ENCODE peak calls at places on chromosomes 3 and 15, in five cellular contexts. Y, Z, Q, I and R are unnamed samples.

GRCh38 chr3:17489139-17489538 is 253.3 kb downstream of the TBC1D5 start:
- DNase-seq in I (no peak), Y (no peak), Q (no peak), Z (no peak), R (no peak)

GRCh38 chr3:140472621-140473020 is 205.2 kb upstream of the TRIM42 start:
- DNase-seq in Z (no peak), Y (no peak), Q (no peak), I (no peak), R (no peak)

GRCh38 chr3:140092883-140093536 is 158.0 kb downstream of the CLSTN2 start:
- DNase-seq in I (no peak), Q (no peak), Y (no peak), Z (no peak), R (no peak)

GRCh38 chr15:60669351-60669750 is 190.4 kb upstream of the ICE2 start:
- DNase-seq in Q (no peak), I (no peak), Z (no peak), Y (no peak), R (no peak)

GRCh38 chr3:25235471-25235870 is 192.6 kb upstream of the RARB start:
- DNase-seq in Y (no peak), Z (no peak), Q (no peak), I (no peak), R (no peak)

GRCh38 chr3:99808163-99808794 is 9.4 kb upstream of the CMSS1 start:
- DNase-seq in Z (peak; percentile 88), Y (no peak), Q (peak; percentile 26), I (peak; percentile 43), R (peak; percentile 52)

GRCh38 chr15:41284425-41285177 is 47.8 kb downstream of the OIP5 start:
- DNase-seq in Q (no peak), Y (no peak), Z (peak; percentile 25), I (no peak), R (no peak)

GRCh38 chr3:100260685-100261480 is at the start of gene TBC1D23:
- DNase-seq in I (peak; percentile 95), Y (peak; percentile 99), Q (peak; percentile 95), Z (peak; percentile 100), R (peak; percentile 97)

GRCh38 chr3:156483961-156484787 is 70.7 kb downstream of the SSR3 start:
- DNase-seq in Z (peak; percentile 80), Y (no peak), I (no peak), Q (peak; percentile 21), R (no peak)

GRCh38 chr15:58546066-58546591 is 114.3 kb downstream of the LIPC start:
- DNase-seq in I (no peak), Q (no peak), Z (no peak), Y (peak; percentile 81), R (no peak)

GRCh38 chr3:101936419-101937331 is 87.4 kb downstream of the NFKBIZ start:
- DNase-seq in Q (peak; percentile 79), Z (peak; percentile 89), Y (no peak), I (no peak), R (no peak)

GRCh38 chr3:152695810-152696209 is 139.1 kb upstream of the P2RY1 start:
- DNase-seq in Q (no peak), I (no peak), Y (no peak), Z (no peak), R (no peak)

GRCh38 chr3:88114878-88115549 is 34.7 kb upstream of the C3orf38 start:
- DNase-seq in Y (no peak), Z (no peak), I (no peak), Q (no peak), R (no peak)

GRCh38 chr3:181628384-181628783 is 83.3 kb upstream of the SOX2 start:
- DNase-seq in Y (no peak), Z (no peak), Q (no peak), I (no peak), R (no peak)

GRCh38 chr3:156150434-156151066 is 30.2 kb downstream of the KCNAB1 start:
- DNase-seq in I (no peak), Q (peak; percentile 49), Y (no peak), Z (peak; percentile 87), R (peak; percentile 55)

GRCh38 chr3:148466143-148466542 is 231.6 kb upstream of the AGTR1 start:
- DNase-seq in I (no peak), Q (no peak), Z (peak; percentile 11), Y (no peak), R (no peak)

GRCh38 chr3:118970819-118971218 is 63.8 kb downstream of the IGSF11 start:
- DNase-seq in I (no peak), Q (no peak), Y (no peak), Z (no peak), R (no peak)

GRCh38 chr3:149152420-149152819 is 23.0 kb downstream of the HPS3 start:
- DNase-seq in Y (no peak), Q (peak; percentile 16), I (no peak), Z (peak; percentile 62), R (no peak)

GRCh38 chr3:183634707-183635106 is 716 bp upstream of the KLHL24 start:
- DNase-seq in I (no peak), Y (no peak), Q (no peak), Z (peak; percentile 3), R (no peak)

GRCh38 chr3:183636221-183637105 is 1.0 kb downstream of the KLHL24 start:
- DNase-seq in Q (peak; percentile 92), Y (peak; percentile 95), Z (peak; percentile 96), I (peak; percentile 89), R (peak; percentile 92)

GRCh38 chr3:183637106-183637486 is 1.7 kb downstream of the KLHL24 start:
- DNase-seq in Z (no peak), Q (no peak), Y (no peak), I (no peak), R (no peak)

GRCh38 chr3:183635107-183635430 is 354 bp upstream of the KLHL24 start:
- DNase-seq in I (no peak), Q (no peak), Y (no peak), Z (no peak), R (no peak)

DNA sequence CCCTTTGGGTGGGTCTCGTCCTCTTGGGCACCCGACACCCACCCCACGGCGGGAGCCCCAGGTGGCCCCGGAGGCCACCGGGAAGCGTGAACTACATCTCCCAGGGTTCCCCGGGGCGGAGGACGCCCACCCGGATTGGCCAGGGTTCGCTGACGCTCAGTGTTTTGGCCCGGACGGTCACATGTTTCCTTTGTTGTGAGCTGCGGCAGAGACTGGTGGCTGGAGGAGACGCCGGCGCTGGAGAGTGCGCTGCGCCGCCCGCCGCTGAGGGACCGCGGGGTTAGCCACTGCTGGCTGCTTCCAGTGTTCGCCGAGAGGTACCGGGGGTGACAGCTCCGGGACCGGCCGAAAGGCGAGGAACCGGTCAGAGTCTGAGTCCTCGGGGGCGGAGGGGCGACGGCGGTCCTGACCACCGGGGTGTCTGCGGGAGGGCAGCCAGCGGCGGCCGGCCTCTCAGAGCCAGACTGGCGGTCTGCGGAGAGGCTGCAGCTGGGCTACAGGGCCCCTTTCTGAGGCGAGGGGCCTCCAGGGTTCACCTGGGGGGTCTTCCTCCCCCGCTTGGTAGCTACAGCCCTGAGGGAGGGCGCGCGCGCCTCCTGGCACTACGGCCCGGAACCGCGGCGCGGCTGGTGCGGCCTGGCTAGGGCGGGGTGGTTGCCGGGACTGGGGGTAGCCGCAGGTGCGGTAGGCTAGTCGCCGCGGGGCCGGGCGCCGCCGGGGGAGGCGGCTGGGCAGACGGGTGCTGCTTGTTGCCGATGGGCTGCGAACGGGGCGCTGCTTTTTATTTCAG is at the start of gene KLHL24:
- DNase-seq in Z (peak; percentile 96), Q (peak; percentile 89), Y (peak; percentile 97), I (peak; percentile 87), R (peak; percentile 89)
- TF ChIP-seq CTCF in Z (no peak), Q (no peak), Y (no peak), I (no peak), R (no peak)

DNA sequence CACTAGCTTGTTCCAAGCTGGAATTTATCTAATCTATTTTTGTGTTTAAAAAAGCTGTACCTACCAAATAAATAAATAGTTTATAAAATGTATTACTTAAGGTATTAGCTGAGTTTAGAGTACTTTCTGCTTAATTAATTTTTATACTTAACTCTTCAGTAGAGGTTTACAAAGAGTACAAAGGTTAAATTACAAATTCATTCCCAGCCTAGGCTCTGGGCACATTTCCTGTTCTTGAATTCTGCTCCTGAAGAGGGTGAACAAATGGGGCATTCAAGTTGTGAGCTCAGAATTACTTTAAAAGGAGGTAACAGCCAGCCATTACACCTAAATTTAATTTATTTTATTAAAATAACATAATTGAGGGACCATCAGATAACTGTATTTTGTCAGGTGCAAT is 26.4 kb downstream of the MKRN2 start:
- DNase-seq in I (no peak), Y (no peak), Z (no peak), Q (no peak), R (no peak)
- TF ChIP-seq CTCF in I (no peak), Y (no peak), Z (no peak), Q (no peak), R (no peak)

GRCh38 chr15:74788042-74788715 is 6.3 kb downstream of the CSK start:
- DNase-seq in I (no peak), Z (no peak), Y (no peak), Q (no peak), R (no peak)
- TF ChIP-seq CTCF in I (no peak), Z (no peak), Y (no peak), Q (no peak), R (no peak)

GRCh38 chr3:128634075-128634611 is 16.5 kb downstream of the RPN1 start:
- DNase-seq in Y (no peak), Q (no peak), Z (no peak), I (no peak), R (no peak)

GRCh38 chr3:128632301-128632700 is 18.3 kb downstream of the RPN1 start:
- DNase-seq in I (no peak), Z (no peak), Y (no peak), Q (no peak), R (no peak)

GRCh38 chr3:128624526-128625138 is 26.0 kb downstream of the RPN1 start:
- DNase-seq in Z (peak; percentile 23), I (no peak), Q (no peak), Y (no peak), R (no peak)

GRCh38 chr3:128625409-128625945 is 25.1 kb downstream of the RPN1 start:
- DNase-seq in I (no peak), Z (no peak), Q (no peak), Y (no peak), R (no peak)

GRCh38 chr3:128629936-128630335 is 20.7 kb downstream of the RPN1 start:
- DNase-seq in Q (no peak), Y (no peak), Z (no peak), I (no peak), R (no peak)
- TF ChIP-seq CTCF in Q (no peak), Y (no peak), Z (no peak), I (no peak), R (no peak)